ENCODE peak calls at places on chromosomes 6 and 20, in nine cellular contexts. H is pancreas, V is heart left ventricle, E is stomach, Y is GM23338, X is SK-N-SH, L is breast epithelium, B is upper lobe of left lung, Q is tibial nerve. R is an unnamed sample.

GRCh38 chr6:25346064-25346463 is 66.9 kb downstream of the CARMIL1 start:
- DNase-seq in H (no peak), V (no peak), E (no peak), Y (peak; percentile 30), X (no peak), L (no peak), B (peak; percentile 26), Q (no peak), R (no peak)

GRCh38 chr6:98467902-98468301 is 366.5 kb upstream of the POU3F2 start:
- DNase-seq in H (no peak), V (no peak), E (no peak), Y (no peak), X (no peak), L (no peak), B (no peak), Q (no peak), R (no peak)

GRCh38 chr6:27213544-27214125 is 33.9 kb upstream of the PRSS16 start:
- DNase-seq in H (no peak), V (no peak), E (no peak), Y (peak; percentile 72), X (no peak), L (no peak), B (no peak), Q (no peak), R (no peak)

GRCh38 chr20:37337208-37337955 is 8.6 kb upstream of the SRC start:
- DNase-seq in H (no peak), V (no peak), E (no peak), Y (no peak), X (no peak), L (no peak), B (no peak), Q (no peak), R (no peak)

GRCh38 chr6:158222066-158222465 is 53.9 kb downstream of the GTF2H5 start:
- DNase-seq in H (no peak), V (no peak), E (no peak), Y (no peak), X (no peak), L (no peak), B (no peak), Q (no peak), R (no peak)

GRCh38 chr6:157980288-157981131 is 1.2 kb upstream of the SYNJ2 start:
- DNase-seq in H (no peak), V (no peak), E (no peak), Y (no peak), X (no peak), L (no peak), B (peak; percentile 22), Q (no peak), R (no peak)

GRCh38 chr6:104527761-104528415 is 331.8 kb downstream of the HACE1 start:
- DNase-seq in H (no peak), V (no peak), E (no peak), Y (peak; percentile 62), X (no peak), L (no peak), B (no peak), Q (no peak), R (no peak)

GRCh38 chr20:47355489-47356219 is 845 bp downstream of the ZMYND8 start:
- DNase-seq in H (no peak), V (no peak), E (no peak), Y (no peak), X (no peak), L (no peak), B (no peak), Q (no peak), R (no peak)

GRCh38 chr20:13822459-13822858 is 37.6 kb downstream of the NDUFAF5 start:
- DNase-seq in H (no peak), V (no peak), E (no peak), Y (peak; percentile 51), X (no peak), L (no peak), B (no peak), Q (no peak), R (no peak)

GRCh38 chr6:48664850-48665249 is 553.9 kb upstream of the PTCHD4 start:
- DNase-seq in H (no peak), V (no peak), E (no peak), Y (no peak), X (no peak), L (no peak), B (no peak), Q (no peak), R (no peak)

DNA sequence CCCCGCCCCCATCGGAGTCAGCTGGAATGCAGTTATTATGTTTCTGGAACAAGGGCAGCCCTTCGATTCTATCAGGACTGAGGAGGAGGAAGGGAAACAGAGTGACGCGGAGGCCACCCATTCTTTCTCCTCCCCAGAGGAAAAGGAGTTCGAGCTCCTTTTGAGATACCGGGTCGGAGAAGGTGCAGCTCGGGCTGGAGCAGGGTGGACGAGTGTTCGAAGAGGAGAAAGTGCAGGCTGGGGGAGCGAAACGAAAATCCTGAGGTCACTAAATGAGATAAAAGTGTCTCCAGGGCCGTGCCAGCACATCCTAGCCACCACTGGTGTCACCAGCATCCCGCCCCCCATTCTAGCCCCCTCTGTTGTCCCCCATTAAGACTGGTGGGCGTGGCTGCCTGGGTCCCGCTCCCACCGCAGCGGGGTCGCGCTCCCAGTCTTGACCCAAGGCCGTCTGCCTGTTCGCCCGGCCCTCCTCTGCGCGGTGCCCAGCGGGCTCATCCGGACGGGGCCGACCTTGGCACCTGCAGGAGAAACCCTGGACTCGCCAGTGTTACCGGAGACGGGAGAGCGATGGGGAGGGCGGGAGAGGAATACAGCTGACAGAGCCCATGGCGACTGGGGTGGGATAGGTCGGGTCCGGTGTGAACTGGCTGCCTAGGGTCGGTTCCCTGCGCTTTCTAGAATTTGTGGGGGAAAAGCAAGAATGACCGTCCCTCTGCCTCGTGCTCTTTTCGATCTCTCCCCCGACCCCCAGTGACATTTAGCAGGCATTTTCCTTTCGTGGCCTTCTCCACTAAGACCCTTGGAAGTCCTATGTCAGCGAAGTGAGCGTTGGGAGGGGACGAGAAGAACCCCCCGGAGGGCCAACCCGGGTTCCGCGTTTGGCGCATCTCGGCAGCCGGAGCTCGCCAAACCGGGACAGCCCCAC is 16.2 kb downstream of the FOXA2 start:
- DNase-seq in H (peak; percentile 78), V (no peak), E (peak; percentile 66), Y (peak; percentile 72), X (no peak), L (no peak), B (peak; percentile 57), Q (no peak), R (no peak)
- H3K4me1 ChIP-seq in H (peaks cover 36% of the 10 kb centered on the region), V (no peaks in the 10 kb centered on the region), E (peaks cover 26% of the 10 kb centered on the region), Y (peaks cover 93% of the 10 kb centered on the region), X (no peaks in the 10 kb centered on the region), L (no peaks in the 10 kb centered on the region), B (no peaks in the 10 kb centered on the region), Q (no peaks in the 10 kb centered on the region), R (peaks cover 14% of the 10 kb centered on the region)

DNA sequence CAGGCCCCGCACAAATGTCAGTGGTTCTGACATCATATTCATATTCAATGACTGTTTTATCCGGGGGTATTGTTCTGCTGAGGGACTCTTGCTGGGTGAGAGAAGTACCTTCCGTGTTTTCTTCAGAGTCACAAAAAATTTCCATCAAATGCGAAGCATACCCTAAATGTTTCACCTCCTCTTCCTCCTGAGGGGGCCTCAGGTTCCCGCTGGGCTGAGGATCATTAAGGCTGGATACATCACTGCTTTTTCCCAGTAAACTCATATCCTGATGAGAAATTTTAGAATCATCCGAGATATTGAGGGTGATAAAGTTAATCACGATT is 42.8 kb downstream of the IL20RA start:
- DNase-seq in H (no peak), V (no peak), E (no peak), Y (no peak), X (no peak), L (no peak), B (no peak), Q (no peak), R (no peak)
- H3K4me3 ChIP-seq in H (no peak overlapping the region), V (no peak overlapping the region), E (no peak overlapping the region), Y (peak overlapping the region; percentile 50), X (no peak overlapping the region), L (no peak overlapping the region), B (no peak overlapping the region), Q (no peak overlapping the region), R (no peak overlapping the region)

GRCh38 chr6:13396241-13396792 is 68.0 kb upstream of the TBC1D7 start:
- DNase-seq in H (no peak), V (no peak), E (no peak), Y (no peak), X (no peak), L (no peak), B (no peak), Q (no peak), R (no peak)

GRCh38 chr6:13398421-13398994 is 70.2 kb upstream of the TBC1D7 start:
- DNase-seq in H (no peak), V (no peak), E (no peak), Y (peak; percentile 62), X (peak; percentile 24), L (no peak), B (no peak), Q (no peak), R (no peak)

GRCh38 chr6:13398081-13398406 is 69.7 kb upstream of the TBC1D7 start:
- DNase-seq in H (no peak), V (no peak), E (no peak), Y (no peak), X (no peak), L (no peak), B (no peak), Q (no peak), R (no peak)

GRCh38 chr6:13395272-13396237 is 67.2 kb upstream of the TBC1D7 start:
- DNase-seq in H (peak; percentile 77), V (peak; percentile 83), E (peak; percentile 92), Y (no peak), X (peak; percentile 65), L (no peak), B (peak; percentile 85), Q (peak; percentile 71), R (peak; percentile 85)

GRCh38 chr6:13397359-13398080 is 69.2 kb upstream of the TBC1D7 start:
- DNase-seq in H (no peak), V (no peak), E (no peak), Y (no peak), X (no peak), L (no peak), B (no peak), Q (no peak), R (no peak)
- TF ChIP-seq CTCF in H (no peak), V (no peak), E (no peak), Y (peak; percentile 10), X (no peak), L (no peak), B (no peak), Q (no peak), R (no peak)

GRCh38 chr6:85640806-85641205 is 1.9 kb downstream of the SYNCRIP start:
- DNase-seq in H (no peak), V (no peak), E (no peak), Y (no peak), X (no peak), L (no peak), B (no peak), Q (no peak), R (no peak)

GRCh38 chr6:85641916-85642773 is 541 bp downstream of the SYNCRIP start:
- DNase-seq in H (peak; percentile 65), V (peak; percentile 61), E (peak; percentile 48), Y (peak; percentile 68), X (peak; percentile 53), L (peak; percentile 62), B (peak; percentile 77), Q (peak; percentile 61), R (peak; percentile 64)

GRCh38 chr6:85643530-85644373 is 1.1 kb upstream of the SYNCRIP start:
- DNase-seq in H (peak; percentile 91), V (peak; percentile 95), E (peak; percentile 84), Y (peak; percentile 88), X (peak; percentile 93), L (peak; percentile 85), B (peak; percentile 89), Q (peak; percentile 84), R (peak; percentile 88)

GRCh38 chr6:85642774-85643529 is at the start of gene SYNCRIP:
- DNase-seq in H (peak; percentile 100), V (peak; percentile 99), E (peak; percentile 99), Y (peak; percentile 98), X (peak; percentile 92), L (peak; percentile 99), B (peak; percentile 99), Q (peak; percentile 97), R (peak; percentile 99)

GRCh38 chr6:85641522-85641915 is 1.2 kb downstream of the SYNCRIP start:
- DNase-seq in H (no peak), V (no peak), E (no peak), Y (no peak), X (no peak), L (no peak), B (no peak), Q (no peak), R (no peak)
- H3K4me1 ChIP-seq in H (peaks cover 27% of the 10 kb centered on the region), V (peaks cover 50% of the 10 kb centered on the region), E (peaks cover 61% of the 10 kb centered on the region), Y (peaks cover 22% of the 10 kb centered on the region), X (peaks cover 10% of the 10 kb centered on the region), L (no peaks in the 10 kb centered on the region), B (peaks cover 54% of the 10 kb centered on the region), Q (peaks cover 9% of the 10 kb centered on the region), R (peaks cover 45% of the 10 kb centered on the region)

R was measured in heart right ventricle.